ENCODE peak calls at places on chromosomes 1 and 21, in seven cellular contexts. One of them, this sample, is unnamed. For H3K4me1 and H3K9me3, the result is how much of the 10 kb centered on the place peaks cover.

GRCh38 chr21:14900058-14900457 is 164.7 kb downstream of the NRIP1 start:
- DNase-seq in lower lobe of right lung: no peak
- DNase-seq in adrenal gland: no peak
- DNase-seq in right cardiac atrium: no peak
- DNase-seq in tibial nerve: no peak
- DNase-seq in RWPE2: no peak
- DNase-seq in SK-N-SH: no peak
- DNase-seq in this sample: no peak

GRCh38 chr1:225428066-225428878 is 434 bp upstream of the LBR start:
- DNase-seq in lower lobe of right lung: peak
- DNase-seq in adrenal gland: peak
- DNase-seq in right cardiac atrium: peak
- DNase-seq in tibial nerve: peak
- DNase-seq in RWPE2: peak
- DNase-seq in SK-N-SH: peak
- DNase-seq in this sample: peak

GRCh38 chr1:59409525-59409924 is 112.6 kb downstream of the FGGY start:
- DNase-seq in lower lobe of right lung: no peak
- DNase-seq in adrenal gland: no peak
- DNase-seq in right cardiac atrium: no peak
- DNase-seq in tibial nerve: no peak
- DNase-seq in RWPE2: no peak
- DNase-seq in SK-N-SH: no peak
- DNase-seq in this sample: no peak

GRCh38 chr1:95308276-95308675 is 74.3 kb downstream of the RWDD3 start:
- DNase-seq in lower lobe of right lung: no peak
- DNase-seq in adrenal gland: no peak
- DNase-seq in right cardiac atrium: no peak
- DNase-seq in tibial nerve: no peak
- DNase-seq in RWPE2: no peak
- DNase-seq in SK-N-SH: no peak
- DNase-seq in this sample: no peak

GRCh38 chr1:65948609-65949229 is 156.0 kb downstream of the PDE4B start:
- DNase-seq in lower lobe of right lung: no peak
- DNase-seq in adrenal gland: peak
- DNase-seq in right cardiac atrium: no peak
- DNase-seq in tibial nerve: no peak
- DNase-seq in RWPE2: no peak
- DNase-seq in SK-N-SH: no peak
- DNase-seq in this sample: peak

GRCh38 chr21:15669247-15669646 is 60.5 kb upstream of the USP25 start:
- DNase-seq in lower lobe of right lung: no peak
- DNase-seq in adrenal gland: no peak
- DNase-seq in right cardiac atrium: no peak
- DNase-seq in tibial nerve: no peak
- DNase-seq in RWPE2: no peak
- DNase-seq in SK-N-SH: no peak
- DNase-seq in this sample: no peak

GRCh38 chr1:201876148-201876547 is 12.6 kb upstream of the SHISA4 start:
- DNase-seq in lower lobe of right lung: no peak
- DNase-seq in adrenal gland: no peak
- DNase-seq in right cardiac atrium: no peak
- DNase-seq in tibial nerve: no peak
- DNase-seq in RWPE2: no peak
- DNase-seq in SK-N-SH: no peak
- DNase-seq in this sample: no peak

GRCh38 chr1:99331083-99331482 is 66.8 kb downstream of the PLPPR4 start:
- DNase-seq in lower lobe of right lung: no peak
- DNase-seq in adrenal gland: no peak
- DNase-seq in right cardiac atrium: no peak
- DNase-seq in tibial nerve: no peak
- DNase-seq in RWPE2: no peak
- DNase-seq in SK-N-SH: no peak
- DNase-seq in this sample: no peak

GRCh38 chr1:206510371-206510770 is 3.0 kb downstream of the RASSF5 start:
- DNase-seq in lower lobe of right lung: no peak
- DNase-seq in adrenal gland: no peak
- DNase-seq in right cardiac atrium: no peak
- DNase-seq in tibial nerve: no peak
- DNase-seq in RWPE2: no peak
- DNase-seq in SK-N-SH: no peak
- DNase-seq in this sample: no peak

GRCh38 chr1:115086176-115086830 is 3.0 kb downstream of the TSPAN2 start:
- DNase-seq in lower lobe of right lung: no peak
- DNase-seq in adrenal gland: no peak
- DNase-seq in right cardiac atrium: no peak
- DNase-seq in tibial nerve: no peak
- DNase-seq in RWPE2: no peak
- DNase-seq in SK-N-SH: no peak
- DNase-seq in this sample: no peak

GRCh38 chr1:193264313-193265065 is 78.1 kb upstream of the B3GALT2 start:
- DNase-seq in lower lobe of right lung: no peak
- DNase-seq in adrenal gland: no peak
- DNase-seq in right cardiac atrium: no peak
- DNase-seq in tibial nerve: no peak
- DNase-seq in RWPE2: no peak
- DNase-seq in SK-N-SH: no peak
- DNase-seq in this sample: no peak

GRCh38 chr1:179083031-179083345 is 1.1 kb downstream of the TOR3A start:
- DNase-seq in lower lobe of right lung: no peak
- DNase-seq in adrenal gland: no peak
- DNase-seq in right cardiac atrium: no peak
- DNase-seq in tibial nerve: no peak
- DNase-seq in RWPE2: no peak
- DNase-seq in SK-N-SH: peak
- DNase-seq in this sample: no peak

GRCh38 chr21:37993071-37993470 is 76.8 kb upstream of the KCNJ6 start:
- DNase-seq in lower lobe of right lung: no peak
- DNase-seq in adrenal gland: no peak
- DNase-seq in right cardiac atrium: no peak
- DNase-seq in tibial nerve: no peak
- DNase-seq in RWPE2: no peak
- DNase-seq in SK-N-SH: no peak
- DNase-seq in this sample: no peak

GRCh38 chr1:9722378-9722749 is 70.8 kb downstream of the PIK3CD start:
- DNase-seq in lower lobe of right lung: no peak
- DNase-seq in adrenal gland: no peak
- DNase-seq in right cardiac atrium: peak
- DNase-seq in tibial nerve: no peak
- DNase-seq in RWPE2: no peak
- DNase-seq in SK-N-SH: no peak
- DNase-seq in this sample: no peak
- H3K4me1 ChIP-seq in lower lobe of right lung: under half
- H3K4me1 ChIP-seq in adrenal gland: under half
- H3K4me1 ChIP-seq in right cardiac atrium: under half
- H3K4me1 ChIP-seq in tibial nerve: under half
- H3K4me1 ChIP-seq in RWPE2: under half
- H3K4me1 ChIP-seq in SK-N-SH: under half
- H3K4me1 ChIP-seq in this sample: under half

DNA sequence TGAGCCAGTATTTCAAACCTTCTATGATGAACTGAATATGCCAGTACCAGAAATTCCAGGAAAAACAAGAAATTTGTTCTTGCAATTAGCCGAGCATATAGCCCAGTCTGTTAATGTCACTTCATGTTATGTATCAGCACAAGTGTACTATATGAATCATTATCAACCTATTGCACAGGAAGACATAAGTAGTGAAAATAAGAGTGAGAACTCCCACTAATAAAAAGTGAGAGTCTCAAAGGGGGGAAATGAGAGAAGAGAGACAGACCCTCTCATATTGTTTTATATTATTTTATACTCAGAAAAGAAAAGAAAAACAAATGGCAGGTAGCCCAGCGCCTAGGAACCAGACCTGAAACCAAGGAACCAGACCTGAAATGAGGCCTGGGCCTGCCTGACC is 16.2 kb downstream of the JMJD4 start:
- DNase-seq in lower lobe of right lung: no peak
- DNase-seq in adrenal gland: no peak
- DNase-seq in right cardiac atrium: no peak
- DNase-seq in tibial nerve: no peak
- DNase-seq in RWPE2: no peak
- DNase-seq in SK-N-SH: no peak
- DNase-seq in this sample: no peak
- H3K9me3 ChIP-seq in lower lobe of right lung: half or more
- H3K9me3 ChIP-seq in adrenal gland: under half
- H3K9me3 ChIP-seq in right cardiac atrium: under half
- H3K9me3 ChIP-seq in tibial nerve: under half
- H3K9me3 ChIP-seq in RWPE2: under half
- H3K9me3 ChIP-seq in SK-N-SH: under half
- H3K9me3 ChIP-seq in this sample: half or more

GRCh38 chr1:47986741-47987140 is 10.4 kb downstream of the TRABD2B start:
- DNase-seq in lower lobe of right lung: no peak
- DNase-seq in adrenal gland: peak
- DNase-seq in right cardiac atrium: peak
- DNase-seq in tibial nerve: no peak
- DNase-seq in RWPE2: no peak
- DNase-seq in SK-N-SH: peak
- DNase-seq in this sample: no peak

GRCh38 chr1:47981664-47982350 is 15.4 kb downstream of the TRABD2B start:
- DNase-seq in lower lobe of right lung: no peak
- DNase-seq in adrenal gland: no peak
- DNase-seq in right cardiac atrium: no peak
- DNase-seq in tibial nerve: no peak
- DNase-seq in RWPE2: no peak
- DNase-seq in SK-N-SH: no peak
- DNase-seq in this sample: no peak

GRCh38 chr1:47985001-47985400 is 12.2 kb downstream of the TRABD2B start:
- DNase-seq in lower lobe of right lung: no peak
- DNase-seq in adrenal gland: no peak
- DNase-seq in right cardiac atrium: no peak
- DNase-seq in tibial nerve: no peak
- DNase-seq in RWPE2: no peak
- DNase-seq in SK-N-SH: no peak
- DNase-seq in this sample: no peak

GRCh38 chr1:47983677-47984076 is 13.5 kb downstream of the TRABD2B start:
- DNase-seq in lower lobe of right lung: no peak
- DNase-seq in adrenal gland: no peak
- DNase-seq in right cardiac atrium: no peak
- DNase-seq in tibial nerve: no peak
- DNase-seq in RWPE2: no peak
- DNase-seq in SK-N-SH: no peak
- DNase-seq in this sample: no peak

GRCh38 chr1:47984175-47984789 is 12.9 kb downstream of the TRABD2B start:
- DNase-seq in lower lobe of right lung: no peak
- DNase-seq in adrenal gland: no peak
- DNase-seq in right cardiac atrium: peak
- DNase-seq in tibial nerve: no peak
- DNase-seq in RWPE2: no peak
- DNase-seq in SK-N-SH: no peak
- DNase-seq in this sample: no peak
- H3K4me3 ChIP-seq in lower lobe of right lung: no peak
- H3K4me3 ChIP-seq in adrenal gland: no peak
- H3K4me3 ChIP-seq in right cardiac atrium: no peak
- H3K4me3 ChIP-seq in tibial nerve: no peak
- H3K4me3 ChIP-seq in RWPE2: no peak
- H3K4me3 ChIP-seq in SK-N-SH: no peak
- H3K4me3 ChIP-seq in this sample: no peak

GRCh38 chr1:243495032-243495431 is 239.2 kb downstream of the SDCCAG8 start:
- DNase-seq in lower lobe of right lung: no peak
- DNase-seq in adrenal gland: no peak
- DNase-seq in right cardiac atrium: no peak
- DNase-seq in tibial nerve: no peak
- DNase-seq in RWPE2: no peak
- DNase-seq in SK-N-SH: no peak
- DNase-seq in this sample: no peak
- H3K4me1 ChIP-seq in lower lobe of right lung: under half
- H3K4me1 ChIP-seq in adrenal gland: under half
- H3K4me1 ChIP-seq in right cardiac atrium: under half
- H3K4me1 ChIP-seq in tibial nerve: under half
- H3K4me1 ChIP-seq in RWPE2: under half
- H3K4me1 ChIP-seq in SK-N-SH: under half
- H3K4me1 ChIP-seq in this sample: under half

This sample was measured in mucosa of descending colon.